ENCODE peak calls at places on chromosome 18, in ten cellular contexts. D is NCI-H460; J is dorsolateral prefrontal cortex; T is ACHN; F is A172; H is spleen; S is bronchial epithelial cell; O is LNCaP clone FGC; V is SK-N-SH; L is naive thymus-derived CD8-positive, alpha-beta T cell. A is an unnamed sample.

GRCh38 chr18:55503167-55503820 is 84.7 kb downstream of the TCF4 start:
- DNase-seq in D (no peak), J (no peak), T (no peak), F (no peak), H (no peak), S (no peak), O (no peak), V (no peak), L (no peak), A (peak; percentile 46)

GRCh38 chr18:1002653-1003178 is 98.0 kb downstream of the ADCYAP1 start:
- DNase-seq in D (no peak), J (no peak), T (no peak), F (peak; percentile 87), H (no peak), S (no peak), O (no peak), V (no peak), L (no peak), A (peak; percentile 20)

GRCh38 chr18:45554070-45554767 is 61.1 kb upstream of the SLC14A2 start:
- DNase-seq in D (no peak), J (no peak), T (no peak), F (no peak), H (no peak), S (no peak), O (no peak), V (peak; percentile 10), L (no peak), A (no peak)

GRCh38 chr18:72675394-72675793 is 131.3 kb upstream of the CBLN2 start:
- DNase-seq in D (no peak), J (no peak), T (no peak), F (peak; percentile 81), H (no peak), S (no peak), O (no peak), V (no peak), L (no peak), A (no peak)

GRCh38 chr18:61870151-61870550 is 22.7 kb downstream of the RNF152 start:
- DNase-seq in D (no peak), J (no peak), T (no peak), F (no peak), H (no peak), S (no peak), O (no peak), V (peak; percentile 23), L (no peak), A (peak; percentile 65)

GRCh38 chr18:21980744-21981143 is 188.6 kb upstream of the GATA6 start:
- DNase-seq in D (no peak), J (no peak), T (no peak), F (no peak), H (no peak), S (no peak), O (no peak), V (no peak), L (no peak), A (no peak)

GRCh38 chr18:27763936-27764335 is 413.0 kb downstream of the CDH2 start:
- DNase-seq in D (no peak), J (no peak), T (no peak), F (no peak), H (no peak), S (peak; percentile 33), O (no peak), V (no peak), L (no peak), A (no peak)

GRCh38 chr18:47151457-47151856 is 1.2 kb upstream of the HDHD2 start:
- DNase-seq in D (no peak), J (no peak), T (no peak), F (no peak), H (no peak), S (no peak), O (no peak), V (peak; percentile 21), L (no peak), A (no peak)

GRCh38 chr18:36912887-36913286 is 84.0 kb downstream of the KIAA1328 start:
- DNase-seq in D (no peak), J (no peak), T (no peak), F (no peak), H (no peak), S (no peak), O (no peak), V (no peak), L (no peak), A (no peak)

GRCh38 chr18:22606563-22607283 is 189.0 kb upstream of the CTAGE1 start:
- DNase-seq in D (no peak), J (no peak), T (no peak), F (no peak), H (no peak), S (no peak), O (no peak), V (no peak), L (no peak), A (no peak)

GRCh38 chr18:9022397-9023170 is 79.9 kb upstream of the NDUFV2 start:
- DNase-seq in D (no peak), J (no peak), T (no peak), F (no peak), H (no peak), S (peak; percentile 39), O (no peak), V (no peak), L (no peak), A (peak; percentile 65)

GRCh38 chr18:31102941-31103340 is 720 bp upstream of the DSC2 start:
- DNase-seq in D (no peak), J (no peak), T (no peak), F (no peak), H (no peak), S (peak; percentile 89), O (no peak), V (no peak), L (no peak), A (no peak)

GRCh38 chr18:2197945-2198344 is 373.4 kb downstream of the METTL4 start:
- DNase-seq in D (no peak), J (no peak), T (no peak), F (peak; percentile 62), H (no peak), S (peak; percentile 51), O (no peak), V (no peak), L (no peak), A (peak; percentile 21)

GRCh38 chr18:48136544-48137353 is 206.3 kb upstream of the SMAD2 start:
- DNase-seq in D (no peak), J (no peak), T (no peak), F (no peak), H (peak; percentile 70), S (no peak), O (no peak), V (peak; percentile 86), L (no peak), A (no peak)

A was measured in dermis blood vessel endothelial cell.